ENCODE peak calls at places on chromosomes 11 and 22, in seven cellular contexts. One of them, this sample, is unnamed.

GRCh38 chr11:72813740-72814138 is 472 bp upstream of the ATG16L2 start:
- DNase-seq in stimulated activated CD8-positive, alpha-beta memory T cell treated with anti-CD3 and anti-CD28 coated beads, Interleukin-7, amount 100 ng/mL, for 24 hours: no peak
- DNase-seq in esophagus muscularis mucosa: peak; percentile 96
- DNase-seq in ACHN: peak; percentile 72
- DNase-seq in cardiac fibroblast: peak; percentile 83
- DNase-seq in stimulated activated CD4-positive, alpha-beta T cell treated with anti-CD3 and anti-CD28 coated beads, Interleukin-4, amount 100 ng/mL, for 4 hours: peak; percentile 80
- DNase-seq in neuronal stem cell: no peak
- DNase-seq in this sample: peak; percentile 70

GRCh38 chr22:31681625-31682345 is 19.8 kb upstream of the PISD start:
- DNase-seq in ACHN: no peak
- DNase-seq in esophagus muscularis mucosa: no peak
- DNase-seq in neuronal stem cell: no peak
- DNase-seq in cardiac fibroblast: peak; percentile 58
- DNase-seq in stimulated activated CD4-positive, alpha-beta T cell treated with anti-CD3 and anti-CD28 coated beads, Interleukin-4, amount 100 ng/mL, for 4 hours: no peak
- DNase-seq in stimulated activated CD8-positive, alpha-beta memory T cell treated with anti-CD3 and anti-CD28 coated beads, Interleukin-7, amount 100 ng/mL, for 24 hours: no peak
- DNase-seq in this sample: no peak

GRCh38 chr11:57349491-57350274 is 11.5 kb downstream of the P2RX3 start:
- DNase-seq in stimulated activated CD8-positive, alpha-beta memory T cell treated with anti-CD3 and anti-CD28 coated beads, Interleukin-7, amount 100 ng/mL, for 24 hours: peak; percentile 43
- DNase-seq in cardiac fibroblast: peak; percentile 47
- DNase-seq in stimulated activated CD4-positive, alpha-beta T cell treated with anti-CD3 and anti-CD28 coated beads, Interleukin-4, amount 100 ng/mL, for 4 hours: peak; percentile 64
- DNase-seq in neuronal stem cell: peak; percentile 76
- DNase-seq in ACHN: peak; percentile 40
- DNase-seq in esophagus muscularis mucosa: no peak
- DNase-seq in this sample: peak; percentile 71

GRCh38 chr11:1150769-1151365 is 6.9 kb upstream of the MUC5AC start:
- DNase-seq in stimulated activated CD8-positive, alpha-beta memory T cell treated with anti-CD3 and anti-CD28 coated beads, Interleukin-7, amount 100 ng/mL, for 24 hours: no peak
- DNase-seq in neuronal stem cell: no peak
- DNase-seq in ACHN: no peak
- DNase-seq in esophagus muscularis mucosa: no peak
- DNase-seq in stimulated activated CD4-positive, alpha-beta T cell treated with anti-CD3 and anti-CD28 coated beads, Interleukin-4, amount 100 ng/mL, for 4 hours: no peak
- DNase-seq in cardiac fibroblast: peak; percentile 82
- DNase-seq in this sample: no peak

GRCh38 chr11:95884364-95884763 is 39.5 kb downstream of the MTMR2 start:
- DNase-seq in neuronal stem cell: no peak
- DNase-seq in stimulated activated CD4-positive, alpha-beta T cell treated with anti-CD3 and anti-CD28 coated beads, Interleukin-4, amount 100 ng/mL, for 4 hours: no peak
- DNase-seq in cardiac fibroblast: peak; percentile 45
- DNase-seq in esophagus muscularis mucosa: no peak
- DNase-seq in stimulated activated CD8-positive, alpha-beta memory T cell treated with anti-CD3 and anti-CD28 coated beads, Interleukin-7, amount 100 ng/mL, for 24 hours: no peak
- DNase-seq in ACHN: no peak
- DNase-seq in this sample: no peak

GRCh38 chr11:1771700-1772099 is 8.0 kb upstream of the CTSD start:
- DNase-seq in esophagus muscularis mucosa: no peak
- DNase-seq in stimulated activated CD8-positive, alpha-beta memory T cell treated with anti-CD3 and anti-CD28 coated beads, Interleukin-7, amount 100 ng/mL, for 24 hours: no peak
- DNase-seq in ACHN: no peak
- DNase-seq in neuronal stem cell: no peak
- DNase-seq in cardiac fibroblast: peak; percentile 88
- DNase-seq in stimulated activated CD4-positive, alpha-beta T cell treated with anti-CD3 and anti-CD28 coated beads, Interleukin-4, amount 100 ng/mL, for 4 hours: no peak
- DNase-seq in this sample: peak; percentile 27

GRCh38 chr11:115207916-115208315 is 296.3 kb downstream of the CADM1 start:
- DNase-seq in cardiac fibroblast: no peak
- DNase-seq in neuronal stem cell: no peak
- DNase-seq in ACHN: no peak
- DNase-seq in stimulated activated CD4-positive, alpha-beta T cell treated with anti-CD3 and anti-CD28 coated beads, Interleukin-4, amount 100 ng/mL, for 4 hours: no peak
- DNase-seq in stimulated activated CD8-positive, alpha-beta memory T cell treated with anti-CD3 and anti-CD28 coated beads, Interleukin-7, amount 100 ng/mL, for 24 hours: no peak
- DNase-seq in esophagus muscularis mucosa: no peak
- DNase-seq in this sample: no peak

GRCh38 chr11:27183672-27184457 is 143.2 kb downstream of the BBOX1 start:
- DNase-seq in esophagus muscularis mucosa: no peak
- DNase-seq in neuronal stem cell: peak; percentile 60
- DNase-seq in stimulated activated CD4-positive, alpha-beta T cell treated with anti-CD3 and anti-CD28 coated beads, Interleukin-4, amount 100 ng/mL, for 4 hours: peak; percentile 8
- DNase-seq in ACHN: peak; percentile 50
- DNase-seq in cardiac fibroblast: peak; percentile 85
- DNase-seq in stimulated activated CD8-positive, alpha-beta memory T cell treated with anti-CD3 and anti-CD28 coated beads, Interleukin-7, amount 100 ng/mL, for 24 hours: no peak
- DNase-seq in this sample: no peak

GRCh38 chr11:23540101-23540561 is 679.9 kb upstream of the CCDC179 start:
- DNase-seq in esophagus muscularis mucosa: no peak
- DNase-seq in cardiac fibroblast: peak; percentile 49
- DNase-seq in stimulated activated CD4-positive, alpha-beta T cell treated with anti-CD3 and anti-CD28 coated beads, Interleukin-4, amount 100 ng/mL, for 4 hours: no peak
- DNase-seq in ACHN: peak; percentile 47
- DNase-seq in neuronal stem cell: peak; percentile 57
- DNase-seq in stimulated activated CD8-positive, alpha-beta memory T cell treated with anti-CD3 and anti-CD28 coated beads, Interleukin-7, amount 100 ng/mL, for 24 hours: no peak
- DNase-seq in this sample: no peak